ENCODE peak calls at places on chromosomes 2 and 18, in five cellular contexts. F is GM12864, M is lower leg skin, H is AG10803, X is right lobe of liver. Z is an unnamed sample.
A peak's percentile ranks its signal among the peaks of the same experiment; 100 is the strongest.

GRCh38 chr2:191740016-191740419 is 62.1 kb downstream of the NABP1 start:
- DNase-seq in F (peak; percentile 37), X (no peak), H (no peak), M (no peak), Z (peak; percentile 30)

GRCh38 chr2:60602828-60603532 is 49.5 kb upstream of the BCL11A start:
- DNase-seq in F (no peak), X (no peak), H (no peak), M (no peak), Z (no peak)

GRCh38 chr2:117832332-117832731 is 17.8 kb downstream of the DDX18 start:
- DNase-seq in M (no peak), X (no peak), H (no peak), F (no peak), Z (peak; percentile 7)

GRCh38 chr2:205148756-205149155 is 533.5 kb upstream of the NRP2 start:
- DNase-seq in X (no peak), H (peak; percentile 33), F (no peak), M (no peak), Z (peak; percentile 15)

GRCh38 chr2:201882353-201883095 is 76.2 kb downstream of the CDK15 start:
- DNase-seq in M (no peak), H (peak; percentile 74), X (no peak), F (no peak), Z (peak; percentile 36)

GRCh38 chr2:62642429-62643099 is 62.9 kb upstream of the EHBP1 start:
- DNase-seq in X (no peak), F (no peak), H (no peak), M (no peak), Z (no peak)

GRCh38 chr2:23524261-23524706 is 139.3 kb downstream of the KLHL29 start:
- DNase-seq in X (no peak), M (no peak), F (no peak), H (peak; percentile 74), Z (peak; percentile 68)

GRCh38 chr2:146246017-146246733 is 1598.7 kb upstream of the ACVR2A start:
- DNase-seq in X (no peak), H (peak; percentile 56), F (no peak), M (no peak), Z (peak; percentile 55)

GRCh38 chr18:396251-396555 is 104.3 kb downstream of the COLEC12 start:
- DNase-seq in M (no peak), H (peak; percentile 73), F (no peak), X (no peak), Z (peak; percentile 61)

GRCh38 chr2:27249891-27250651 is 12.8 kb downstream of the SLC30A3 start:
- DNase-seq in F (no peak), H (peak; percentile 22), X (peak; percentile 61), M (no peak), Z (peak; percentile 40)

GRCh38 chr2:172282944-172283343 is 144.4 kb upstream of the ITGA6 start:
- DNase-seq in F (no peak), X (no peak), H (peak; percentile 86), M (no peak), Z (peak; percentile 97)

GRCh38 chr2:233121856-233122255 is 61.7 kb downstream of the INPP5D start:
- DNase-seq in F (no peak), X (no peak), M (no peak), H (no peak), Z (no peak)

GRCh38 chr2:187294043-187294442 is 154.0 kb downstream of the CALCRL start:
- DNase-seq in X (no peak), F (no peak), H (no peak), M (no peak), Z (no peak)

GRCh38 chr2:15826273-15826717 is 114.1 kb upstream of the MYCN start:
- DNase-seq in H (no peak), M (no peak), X (no peak), F (no peak), Z (no peak)

GRCh38 chr18:59870623-59871130 is 29.1 kb upstream of the PMAIP1 start:
- DNase-seq in X (no peak), F (no peak), H (peak; percentile 66), M (no peak), Z (peak; percentile 47)

GRCh38 chr2:147479363-147479762 is 365.5 kb upstream of the ACVR2A start:
- DNase-seq in X (no peak), F (no peak), H (no peak), M (no peak), Z (no peak)

GRCh38 chr18:44839239-44839666 is 158.6 kb downstream of the SETBP1 start:
- DNase-seq in F (peak; percentile 41), H (peak; percentile 55), M (peak; percentile 53), X (peak; percentile 74), Z (peak; percentile 61)

GRCh38 chr2:85255813-85256581 is 71.8 kb downstream of the TGOLN2 start:
- DNase-seq in H (peak; percentile 53), M (no peak), X (no peak), F (no peak), Z (no peak)

GRCh38 chr2:9539530-9539929 is 16.1 kb downstream of the ADAM17 start:
- DNase-seq in X (no peak), H (no peak), M (no peak), F (no peak), Z (peak; percentile 85)

GRCh38 chr2:127859712-127860085 is 1.7 kb upstream of the POLR2D start:
- DNase-seq in F (no peak), X (no peak), M (peak; percentile 62), H (no peak), Z (no peak)

GRCh38 chr2:214543386-214543955 is 132.6 kb downstream of the VWC2L start:
- DNase-seq in F (no peak), M (no peak), H (peak; percentile 9), X (no peak), Z (peak; percentile 11)

GRCh38 chr2:16055848-16056580 is 115.7 kb downstream of the MYCN start:
- DNase-seq in H (no peak), X (no peak), M (no peak), F (peak; percentile 76), Z (no peak)

GRCh38 chr18:40874233-40874632 is 1080.8 kb upstream of the PIK3C3 start:
- DNase-seq in H (peak; percentile 50), X (no peak), F (no peak), M (no peak), Z (peak; percentile 10)

GRCh38 chr2:197310271-197310939 is at the start of gene ANKRD44:
- DNase-seq in X (peak; percentile 95), H (peak; percentile 84), M (peak; percentile 80), F (no peak), Z (peak; percentile 64)
- H3K4me3 ChIP-seq in X (peak within 1 kb of the TSS; percentile 61), H (peak within 1 kb of the TSS; percentile 79), M (peak within 1 kb of the TSS; percentile 46), F (peak within 1 kb of the TSS; percentile 69), Z (peak within 1 kb of the TSS; percentile 69)

GRCh38 chr18:4599312-4599711 is 144.2 kb upstream of the DLGAP1 start:
- DNase-seq in H (no peak), X (no peak), F (no peak), M (no peak), Z (no peak)
- TF ChIP-seq CTCF in H (no peak), X (no peak), F (no peak), M (no peak), Z (no peak)

DNA sequence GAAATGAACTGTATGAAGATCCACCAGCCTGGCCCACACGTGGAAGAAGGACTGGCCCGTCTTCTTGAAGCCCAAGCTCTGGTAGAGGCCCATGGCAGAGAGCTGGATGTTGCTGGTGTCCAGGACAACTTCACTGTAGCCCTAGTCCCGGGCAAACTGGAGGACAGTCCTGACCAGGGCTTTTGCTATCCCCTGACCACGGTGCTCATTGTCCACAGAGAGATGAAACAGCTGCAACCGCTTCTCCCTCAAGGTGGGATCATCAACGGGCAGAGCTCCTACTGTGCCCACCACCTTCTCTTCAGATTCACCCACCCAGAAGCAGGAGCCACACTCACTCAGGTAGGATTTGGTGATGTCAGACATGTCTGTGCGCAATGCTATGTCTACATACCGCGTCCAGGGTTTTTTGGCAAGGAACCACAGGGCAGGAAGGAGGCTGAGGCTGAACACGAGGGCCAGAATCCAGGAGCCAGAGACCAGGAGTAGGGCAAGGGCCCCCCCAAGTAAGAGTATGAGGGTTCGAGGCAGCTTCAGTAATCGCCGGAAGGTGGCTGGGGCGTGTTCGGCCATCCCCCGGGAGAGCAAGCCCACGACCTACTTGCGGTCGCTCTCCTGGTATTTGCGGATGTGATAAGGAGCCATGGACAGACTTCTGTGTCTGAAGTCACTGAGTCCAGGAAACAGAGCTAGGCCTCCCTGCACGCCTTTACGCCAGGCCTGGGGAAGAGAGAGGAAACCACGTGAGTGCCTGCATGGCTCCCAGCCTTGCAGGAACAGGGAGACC is 36.3 kb downstream of the TPRKB start:
- DNase-seq in H (no peak), F (no peak), X (peak; percentile 56), M (no peak), Z (no peak)
- H3K4me3 ChIP-seq in H (no peak overlapping the region), F (no peak overlapping the region), X (no peak overlapping the region), M (no peak overlapping the region), Z (no peak overlapping the region)

GRCh38 chr2:238106698-238107524 is 6.8 kb downstream of the ESPNL start:
- DNase-seq in M (no peak), F (no peak), X (no peak), H (no peak), Z (no peak)
- TF ChIP-seq CTCF in M (no peak), F (peak; percentile 49), X (peak; percentile 37), H (peak; percentile 5), Z (no peak)

DNA sequence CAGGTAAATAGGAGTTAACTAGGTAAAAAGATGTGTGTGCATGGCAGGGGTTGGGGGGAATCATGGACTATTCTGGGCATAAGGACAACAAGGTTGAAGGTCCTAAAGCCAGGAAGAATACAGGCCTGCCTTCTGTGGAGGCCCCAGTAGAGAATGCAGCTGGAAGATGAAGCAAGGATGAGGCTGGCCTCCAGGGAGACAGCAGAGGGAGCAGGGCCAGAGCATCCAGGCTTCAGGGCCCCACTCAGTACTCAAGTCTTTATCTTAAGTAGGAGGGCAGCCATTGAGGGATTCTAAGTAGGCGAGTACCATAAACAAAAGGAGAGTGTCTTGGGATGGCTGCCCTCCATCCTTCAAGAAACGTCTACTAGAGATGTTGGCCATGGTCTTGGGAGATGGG is 101.8 kb upstream of the APCDD1 start:
- DNase-seq in X (no peak), F (no peak), M (no peak), H (no peak), Z (no peak)
- H3K4me3 ChIP-seq in X (no peak overlapping the region), F (no peak overlapping the region), M (no peak overlapping the region), H (no peak overlapping the region), Z (no peak overlapping the region)

DNA sequence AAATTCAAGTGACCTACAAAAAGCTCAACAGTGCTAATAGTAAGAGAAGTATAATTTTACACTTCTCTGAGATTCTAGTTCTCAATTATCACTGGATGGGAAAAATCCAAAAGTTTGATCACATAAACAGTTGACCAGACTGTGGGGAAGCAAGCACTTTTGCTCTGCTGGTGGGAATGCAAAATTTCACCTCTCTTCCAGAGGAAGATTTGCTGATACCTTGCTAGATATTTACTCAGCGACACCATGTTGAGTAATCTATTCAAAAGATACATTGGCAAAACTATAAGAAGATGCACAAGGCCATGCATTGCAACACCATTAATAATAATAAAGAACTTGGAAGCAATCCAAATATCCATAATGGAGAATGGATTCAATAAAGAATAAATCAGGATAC is 204.4 kb downstream of the MREG start:
- DNase-seq in X (no peak), M (no peak), F (no peak), H (no peak), Z (no peak)
- TF ChIP-seq CTCF in X (no peak), M (no peak), F (no peak), H (peak; percentile 33), Z (peak; percentile 40)

GRCh38 chr2:207505180-207505579 is 24.6 kb upstream of the CREB1 start:
- DNase-seq in H (peak; percentile 29), M (no peak), X (no peak), F (no peak), Z (peak; percentile 24)
- H3K4me3 ChIP-seq in H (peak overlapping the region; percentile 41), M (no peak overlapping the region), X (no peak overlapping the region), F (no peak overlapping the region), Z (no peak overlapping the region)